ENCODE peak calls at places on chromosomes 3 and 15, in four cellular contexts. One of them, this sample, is unnamed.

GRCh38 chr15:37794947-37795346 is 139.5 kb upstream of the TMCO5A start:
- DNase-seq in RWPE1: no peak
- DNase-seq in HL-60: no peak
- DNase-seq in psoas muscle: no peak
- DNase-seq in this sample: no peak

GRCh38 chr3:122679467-122680291 is 960 bp upstream of the PARP14 start:
- DNase-seq in RWPE1: peak
- DNase-seq in HL-60: peak
- DNase-seq in psoas muscle: peak
- DNase-seq in this sample: no peak

GRCh38 chr3:195095035-195095703 is 175.8 kb downstream of the XXYLT1 start:
- DNase-seq in RWPE1: no peak
- DNase-seq in HL-60: peak
- DNase-seq in psoas muscle: peak
- DNase-seq in this sample: no peak

GRCh38 chr15:40322531-40323238 is 807 bp upstream of the INAFM2 start:
- DNase-seq in RWPE1: no peak
- DNase-seq in HL-60: no peak
- DNase-seq in psoas muscle: no peak
- DNase-seq in this sample: no peak

GRCh38 chr15:66901336-66902100 is 163.9 kb upstream of the SMAD3 start:
- DNase-seq in RWPE1: no peak
- DNase-seq in HL-60: no peak
- DNase-seq in psoas muscle: no peak
- DNase-seq in this sample: no peak

GRCh38 chr15:25072857-25073476 is 118.2 kb downstream of the SNRPN start:
- DNase-seq in RWPE1: no peak
- DNase-seq in HL-60: no peak
- DNase-seq in psoas muscle: no peak
- DNase-seq in this sample: no peak

GRCh38 chr15:62824111-62824737 is 218.3 kb upstream of the TPM1 start:
- DNase-seq in RWPE1: peak
- DNase-seq in HL-60: no peak
- DNase-seq in psoas muscle: no peak
- DNase-seq in this sample: no peak

GRCh38 chr3:154142608-154143007 is 21.4 kb downstream of the ARHGEF26 start:
- DNase-seq in RWPE1: peak
- DNase-seq in HL-60: no peak
- DNase-seq in psoas muscle: no peak
- DNase-seq in this sample: no peak

GRCh38 chr15:50182233-50183013 is 427 bp downstream of the SLC27A2 start:
- DNase-seq in RWPE1: peak
- DNase-seq in HL-60: peak
- DNase-seq in psoas muscle: no peak
- DNase-seq in this sample: no peak

GRCh38 chr3:49867871-49868321 is 1.8 kb downstream of the CAMKV start:
- DNase-seq in RWPE1: no peak
- DNase-seq in HL-60: no peak
- DNase-seq in psoas muscle: no peak
- DNase-seq in this sample: no peak

GRCh38 chr3:135994708-135995335 is 29.3 kb downstream of the PPP2R3A start:
- DNase-seq in RWPE1: no peak
- DNase-seq in HL-60: no peak
- DNase-seq in psoas muscle: no peak
- DNase-seq in this sample: no peak

GRCh38 chr15:100454148-100454547 is 74.6 kb downstream of the CERS3 start:
- DNase-seq in RWPE1: no peak
- DNase-seq in HL-60: no peak
- DNase-seq in psoas muscle: no peak
- DNase-seq in this sample: no peak

GRCh38 chr3:70358978-70359580 is 46.6 kb upstream of the MDFIC2 start:
- DNase-seq in RWPE1: peak
- DNase-seq in HL-60: peak
- DNase-seq in psoas muscle: no peak
- DNase-seq in this sample: no peak

GRCh38 chr3:39804951-39805350 is 4.5 kb upstream of the MYRIP start:
- DNase-seq in RWPE1: no peak
- DNase-seq in HL-60: no peak
- DNase-seq in psoas muscle: no peak
- DNase-seq in this sample: no peak

GRCh38 chr15:39270221-39270835 is 310.6 kb upstream of the THBS1 start:
- DNase-seq in RWPE1: no peak
- DNase-seq in HL-60: no peak
- DNase-seq in psoas muscle: no peak
- DNase-seq in this sample: no peak

GRCh38 chr15:34608517-34608916 is 25.1 kb upstream of the GOLGA8B start:
- DNase-seq in RWPE1: no peak
- DNase-seq in HL-60: no peak
- DNase-seq in psoas muscle: no peak
- DNase-seq in this sample: no peak

GRCh38 chr15:66876731-66877545 is 174.9 kb downstream of the SMAD6 start:
- DNase-seq in RWPE1: no peak
- DNase-seq in HL-60: no peak
- DNase-seq in psoas muscle: no peak
- DNase-seq in this sample: no peak

GRCh38 chr3:59998040-59998439 is 948.2 kb upstream of the CFAP20DC start:
- DNase-seq in RWPE1: no peak
- DNase-seq in HL-60: no peak
- DNase-seq in psoas muscle: no peak
- DNase-seq in this sample: no peak

GRCh38 chr3:98743071-98743470 is 20.1 kb upstream of the ST3GAL6 start:
- DNase-seq in RWPE1: no peak
- DNase-seq in HL-60: no peak
- DNase-seq in psoas muscle: peak
- DNase-seq in this sample: no peak

GRCh38 chr3:54818942-54819341 is 108.9 kb downstream of the LRTM1 start:
- DNase-seq in RWPE1: no peak
- DNase-seq in HL-60: no peak
- DNase-seq in psoas muscle: no peak
- DNase-seq in this sample: no peak

GRCh38 chr3:24595801-24596200 is 101.2 kb upstream of the THRB start:
- DNase-seq in RWPE1: peak
- DNase-seq in HL-60: no peak
- DNase-seq in psoas muscle: no peak
- DNase-seq in this sample: no peak

GRCh38 chr15:68244235-68244634 is 14.7 kb upstream of the CLN6 start:
- DNase-seq in RWPE1: no peak
- DNase-seq in HL-60: no peak
- DNase-seq in psoas muscle: no peak
- DNase-seq in this sample: no peak

GRCh38 chr15:85929786-85930185 is 135.1 kb upstream of the KLHL25 start:
- DNase-seq in RWPE1: no peak
- DNase-seq in HL-60: peak
- DNase-seq in psoas muscle: no peak
- DNase-seq in this sample: no peak

GRCh38 chr3:50982540-50983325 is 308.0 kb downstream of the DOCK3 start:
- DNase-seq in RWPE1: no peak
- DNase-seq in HL-60: no peak
- DNase-seq in psoas muscle: no peak
- DNase-seq in this sample: no peak

GRCh38 chr15:92958105-92958504 is 58.0 kb downstream of the CHD2 start:
- DNase-seq in RWPE1: no peak
- DNase-seq in HL-60: no peak
- DNase-seq in psoas muscle: no peak
- DNase-seq in this sample: no peak

GRCh38 chr15:40906101-40906946 is 12.1 kb downstream of the VPS18 start:
- DNase-seq in RWPE1: peak
- DNase-seq in HL-60: peak
- DNase-seq in psoas muscle: peak
- DNase-seq in this sample: peak

GRCh38 chr15:77327168-77327567 is 92.7 kb downstream of the PEAK1 start:
- DNase-seq in RWPE1: no peak
- DNase-seq in HL-60: no peak
- DNase-seq in psoas muscle: no peak
- DNase-seq in this sample: no peak

GRCh38 chr3:161163297-161163696 is 57.8 kb upstream of the NMD3 start:
- DNase-seq in RWPE1: peak
- DNase-seq in HL-60: peak
- DNase-seq in psoas muscle: no peak
- DNase-seq in this sample: no peak

This sample was measured in C1 segment of cervical spinal cord.